ENCODE peak calls at places on chromosome 14, in four cellular contexts. O, H, N and F are unnamed samples.

GRCh38 chr14:72081139-72081538 is 148.9 kb downstream of the RGS6 start:
- DNase-seq in H (no peak), N (no peak), O (no peak), F (no peak)

GRCh38 chr14:52413729-52414453 is 99.8 kb downstream of the PTGER2 start:
- DNase-seq in N (no peak), H (no peak), O (no peak), F (no peak)

GRCh38 chr14:91244501-91244901 is at the start of gene GPR68:
- DNase-seq in H (no peak), O (no peak), N (peak), F (no peak)

GRCh38 chr14:23916446-23916845 is 37.1 kb upstream of the DHRS4 start:
- DNase-seq in N (no peak), O (no peak), H (no peak), F (no peak)

GRCh38 chr14:54738009-54738408 is 164.6 kb downstream of the GCH1 start:
- DNase-seq in O (no peak), H (no peak), N (no peak), F (no peak)

GRCh38 chr14:32762886-32763285 is 175.8 kb upstream of the NPAS3 start:
- DNase-seq in H (no peak), O (no peak), N (no peak), F (no peak)

GRCh38 chr14:45785240-45785639 is 532.2 kb upstream of the MIS18BP1 start:
- DNase-seq in N (no peak), O (no peak), H (no peak), F (no peak)

GRCh38 chr14:61153436-61153835 is 127.7 kb downstream of the TMEM30B start:
- DNase-seq in O (no peak), H (peak), N (no peak), F (no peak)

GRCh38 chr14:20417250-20418186 is 4.2 kb upstream of the TEP1 start:
- DNase-seq in O (no peak), H (peak), N (no peak), F (no peak)

GRCh38 chr14:62462996-62463395 is 582.3 kb downstream of the KCNH5 start:
- DNase-seq in O (no peak), H (no peak), N (no peak), F (no peak)

GRCh38 chr14:22427771-22428228 is 161.2 kb downstream of the DAD1 start:
- DNase-seq in H (peak), O (no peak), N (no peak), F (no peak)

GRCh38 chr14:39491134-39491541 is 58.9 kb upstream of the FBXO33 start:
- DNase-seq in H (peak), O (peak), N (peak), F (no peak)

DNA sequence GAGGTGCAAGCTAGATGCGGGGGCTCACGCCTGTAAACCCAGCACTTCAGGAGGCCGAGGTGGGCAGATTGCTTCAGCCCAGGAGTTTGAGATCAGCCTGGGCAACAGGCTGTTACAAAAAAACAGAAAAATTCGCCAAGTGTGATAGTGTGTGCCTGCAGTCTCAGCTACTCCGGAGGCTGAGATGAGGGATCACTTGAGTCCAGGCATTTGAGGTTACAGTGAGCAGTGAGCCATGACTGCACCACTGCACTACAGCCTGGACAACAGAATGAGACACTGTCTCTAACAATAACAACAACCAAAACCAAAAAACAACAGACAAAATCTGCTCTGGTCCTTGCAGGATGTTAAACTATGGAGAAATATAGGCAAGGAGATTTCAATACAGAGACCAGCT is 13.9 kb downstream of the BTBD7 start:
- DNase-seq in H (no peak), O (no peak), N (no peak), F (no peak)
- TF ChIP-seq TAF1 in H (no peak), O (no peak), N (no peak), F (no peak)

GRCh38 chr14:80987235-80988032 is 32.0 kb downstream of the TSHR start:
- DNase-seq in O (peak), H (peak), N (peak), F (no peak)
- TF ChIP-seq KDM1A in O (no peak), H (no peak), N (no peak), F (no peak)

GRCh38 chr14:104293231-104293841 is 154.9 kb downstream of the KIF26A start:
- DNase-seq in O (no peak), H (no peak), N (no peak), F (no peak)
- TF ChIP-seq TAF1 in O (no peak), H (no peak), N (no peak), F (no peak)

GRCh38 chr14:26765768-26766550 is 168.1 kb upstream of the NOVA1 start:
- DNase-seq in H (no peak), O (no peak), N (no peak), F (no peak)
- TF ChIP-seq KDM1A in H (no peak), O (no peak), N (no peak), F (no peak)

GRCh38 chr14:75240781-75241180 is 37.8 kb upstream of the FOS start:
- DNase-seq in H (no peak), N (no peak), O (no peak), F (no peak)

GRCh38 chr14:75244121-75244520 is 34.5 kb upstream of the FOS start:
- DNase-seq in N (no peak), H (no peak), O (no peak), F (no peak)

GRCh38 chr14:75238728-75239455 is 39.7 kb upstream of the FOS start:
- DNase-seq in O (no peak), H (no peak), N (no peak), F (no peak)

GRCh38 chr14:75246546-75247285 is 31.9 kb upstream of the FOS start:
- DNase-seq in N (no peak), O (no peak), H (no peak), F (no peak)

GRCh38 chr14:75242546-75243273 is 35.9 kb upstream of the FOS start:
- DNase-seq in O (no peak), H (no peak), N (no peak), F (no peak)
- TF ChIP-seq TAF1 in O (no peak), H (no peak), N (no peak), F (no peak)